ENCODE peak calls at places on chromosomes 2 and 18, in seven cellular contexts. D is IMR-90, U is neuronal stem cell, I is mesendoderm, W is trophoblast cell, Y is mesenchymal stem cell, T is H1. B is an unnamed sample.

GRCh38 chr2:219406861-219407230 is 11.3 kb upstream of the DES start:
- DNase-seq in U (no peak), W (no peak), I (peak), T (no peak), Y (peak), D (peak), B (no peak)

GRCh38 chr18:41576643-41577042 is 378.4 kb upstream of the PIK3C3 start:
- DNase-seq in T (no peak), W (no peak), I (peak), Y (no peak), U (peak), D (no peak), B (no peak)

GRCh38 chr18:45775241-45775676 is 50.2 kb upstream of the SIGLEC15 start:
- DNase-seq in Y (peak), U (no peak), I (peak), D (peak), T (no peak), W (peak), B (peak)

GRCh38 chr2:24508878-24509277 is 17.8 kb downstream of the NCOA1 start:
- DNase-seq in W (no peak), T (no peak), I (no peak), U (no peak), D (no peak), Y (peak), B (no peak)

GRCh38 chr2:30331038-30331437 is 99.7 kb downstream of the LBH start:
- DNase-seq in T (no peak), D (no peak), W (no peak), Y (no peak), I (no peak), U (no peak), B (no peak)

GRCh38 chr2:30894498-30895119 is 87.4 kb upstream of the CAPN13 start:
- DNase-seq in D (no peak), U (no peak), I (no peak), Y (no peak), T (no peak), W (no peak), B (no peak)

GRCh38 chr2:180622122-180622918 is 358.1 kb upstream of the UBE2E3 start:
- DNase-seq in T (no peak), Y (peak), D (peak), U (no peak), I (no peak), W (no peak), B (no peak)

GRCh38 chr2:55088400-55088799 is 38.1 kb upstream of the RTN4 start:
- DNase-seq in W (no peak), Y (no peak), U (no peak), T (no peak), I (no peak), D (peak), B (no peak)

GRCh38 chr18:32446780-32447179 is 23.9 kb downstream of the GAREM1 start:
- DNase-seq in T (no peak), W (no peak), D (no peak), U (no peak), I (no peak), Y (no peak), B (no peak)

GRCh38 chr18:59823611-59824195 is 76.1 kb upstream of the PMAIP1 start:
- DNase-seq in D (peak), U (peak), W (peak), I (peak), T (peak), Y (peak), B (peak)

GRCh38 chr18:6876646-6877045 is 147.1 kb downstream of the ARHGAP28 start:
- DNase-seq in W (no peak), U (no peak), D (peak), T (no peak), I (no peak), Y (peak), B (no peak)

GRCh38 chr2:85800576-85800975 is 46.8 kb downstream of the ATOH8 start:
- DNase-seq in Y (no peak), T (no peak), U (no peak), D (no peak), W (no peak), I (no peak), B (no peak)

GRCh38 chr18:9038277-9038871 is 64.1 kb upstream of the NDUFV2 start:
- DNase-seq in I (peak), U (no peak), D (peak), T (no peak), Y (peak), W (peak), B (no peak)

GRCh38 chr2:205680067-205680466 is 2.2 kb upstream of the NRP2 start:
- DNase-seq in W (peak), Y (peak), U (peak), I (peak), T (peak), D (peak), B (peak)

DNA sequence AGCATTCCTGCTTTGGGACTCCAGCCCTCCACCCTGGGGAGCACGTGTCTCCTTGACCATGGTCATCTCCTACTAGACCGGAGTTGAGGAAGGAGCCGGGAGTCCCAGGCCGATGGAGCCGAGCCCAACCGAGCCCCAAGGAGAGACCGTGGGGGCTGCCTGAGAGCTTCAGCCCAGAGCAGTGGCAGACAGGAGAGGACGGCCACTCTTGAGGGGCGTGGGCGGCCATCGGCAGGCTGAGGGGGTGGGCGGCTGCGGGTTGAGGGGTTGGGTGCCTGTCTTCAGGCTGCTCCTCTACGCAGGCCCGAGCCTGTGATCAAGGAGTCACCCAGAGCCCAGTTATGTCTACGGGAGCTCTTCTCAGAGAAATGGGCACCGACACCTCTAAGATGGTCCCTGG is 158.7 kb downstream of the PXDN start:
- DNase-seq in W (no peak), I (no peak), T (no peak), D (no peak), Y (no peak), U (no peak), B (no peak)
- H3K18ac ChIP-seq in W (no peak), I (no peak), T (no peak), D (no peak), Y (no peak), U (peak), B (no peak)

DNA sequence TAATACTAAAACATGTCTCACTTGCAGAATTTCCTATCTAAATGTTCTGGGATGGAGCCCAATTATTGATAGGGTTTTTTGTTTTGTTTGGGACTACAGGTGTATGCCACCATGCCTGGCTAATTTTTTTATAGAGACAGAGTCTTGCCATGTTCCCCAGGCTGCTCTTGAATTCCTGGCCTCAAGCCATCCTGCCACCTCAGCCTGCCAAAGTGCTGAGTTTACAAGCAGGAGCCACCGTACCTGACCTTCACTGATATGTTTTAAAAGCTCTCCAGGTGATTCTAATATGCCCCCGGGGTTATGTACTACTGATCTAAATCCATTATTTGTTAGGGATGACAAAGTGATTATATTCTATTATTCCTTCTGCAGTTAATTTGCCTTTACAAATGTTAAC is 2.2 kb downstream of the ELAC1 start:
- DNase-seq in D (no peak), T (no peak), Y (no peak), I (no peak), W (no peak), U (no peak), B (no peak)
- H3K18ac ChIP-seq in D (no peak), T (no peak), Y (no peak), I (no peak), W (no peak), U (no peak), B (no peak)

GRCh38 chr2:157318884-157319283 is 6.7 kb downstream of the ERMN start:
- DNase-seq in W (no peak), U (no peak), I (no peak), T (no peak), D (no peak), Y (no peak), B (no peak)
- H3K18ac ChIP-seq in W (no peak), U (no peak), I (no peak), T (no peak), D (no peak), Y (no peak), B (no peak)

GRCh38 chr2:15485949-15486348 is 75.2 kb downstream of the NBAS start:
- DNase-seq in D (no peak), I (no peak), Y (no peak), U (no peak), T (no peak), W (no peak), B (no peak)

GRCh38 chr2:15481000-15481399 is 80.1 kb downstream of the NBAS start:
- DNase-seq in D (no peak), T (no peak), Y (no peak), I (no peak), U (no peak), W (no peak), B (no peak)

DNA sequence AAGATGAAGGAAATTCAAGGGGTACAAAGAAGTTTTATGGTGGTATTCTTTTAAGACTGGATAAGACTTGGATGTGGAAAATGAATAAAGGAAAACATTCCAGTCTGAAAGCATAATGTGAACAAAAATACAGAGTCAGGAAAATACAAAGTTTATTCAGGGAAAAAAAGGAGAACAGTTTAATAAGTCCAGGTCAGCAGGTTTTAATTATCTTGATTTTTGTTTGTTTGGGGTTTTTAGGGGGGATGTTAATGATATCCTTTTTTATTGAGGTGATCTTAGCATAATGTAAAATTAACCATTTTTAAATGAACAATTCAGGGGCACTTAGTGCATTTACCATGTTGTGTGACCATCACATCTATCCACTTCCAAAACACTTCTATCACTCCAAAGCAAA is 80.6 kb downstream of the NBAS start:
- DNase-seq in T (no peak), I (no peak), W (no peak), D (no peak), U (no peak), Y (no peak), B (no peak)
- H3K18ac ChIP-seq in T (no peak), I (no peak), W (no peak), D (no peak), U (no peak), Y (no peak), B (no peak)

DNA sequence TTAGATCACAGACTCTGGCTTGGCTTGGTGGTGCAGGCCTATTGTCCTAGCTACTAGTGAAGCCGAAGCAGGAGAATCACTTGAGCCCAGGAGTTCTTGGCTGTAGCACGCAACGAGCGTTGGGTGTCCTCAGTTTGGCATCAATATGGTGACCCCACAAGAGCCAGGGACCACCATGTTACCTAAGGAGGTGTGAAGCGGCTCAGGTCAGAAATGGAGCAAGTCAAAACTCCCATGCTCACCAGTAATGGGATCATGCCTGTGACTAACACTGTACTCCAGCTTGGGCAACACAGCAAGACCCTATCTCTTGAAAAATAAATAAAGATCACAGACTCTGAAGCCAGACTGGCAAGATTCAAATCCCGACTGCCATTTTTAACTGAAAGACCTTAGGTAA is 1.7 kb upstream of the NOL10 start:
- DNase-seq in Y (no peak), I (no peak), D (no peak), W (no peak), U (no peak), T (no peak), B (no peak)
- H3K18ac ChIP-seq in Y (no peak), I (no peak), D (no peak), W (no peak), U (no peak), T (no peak), B (no peak)

DNA sequence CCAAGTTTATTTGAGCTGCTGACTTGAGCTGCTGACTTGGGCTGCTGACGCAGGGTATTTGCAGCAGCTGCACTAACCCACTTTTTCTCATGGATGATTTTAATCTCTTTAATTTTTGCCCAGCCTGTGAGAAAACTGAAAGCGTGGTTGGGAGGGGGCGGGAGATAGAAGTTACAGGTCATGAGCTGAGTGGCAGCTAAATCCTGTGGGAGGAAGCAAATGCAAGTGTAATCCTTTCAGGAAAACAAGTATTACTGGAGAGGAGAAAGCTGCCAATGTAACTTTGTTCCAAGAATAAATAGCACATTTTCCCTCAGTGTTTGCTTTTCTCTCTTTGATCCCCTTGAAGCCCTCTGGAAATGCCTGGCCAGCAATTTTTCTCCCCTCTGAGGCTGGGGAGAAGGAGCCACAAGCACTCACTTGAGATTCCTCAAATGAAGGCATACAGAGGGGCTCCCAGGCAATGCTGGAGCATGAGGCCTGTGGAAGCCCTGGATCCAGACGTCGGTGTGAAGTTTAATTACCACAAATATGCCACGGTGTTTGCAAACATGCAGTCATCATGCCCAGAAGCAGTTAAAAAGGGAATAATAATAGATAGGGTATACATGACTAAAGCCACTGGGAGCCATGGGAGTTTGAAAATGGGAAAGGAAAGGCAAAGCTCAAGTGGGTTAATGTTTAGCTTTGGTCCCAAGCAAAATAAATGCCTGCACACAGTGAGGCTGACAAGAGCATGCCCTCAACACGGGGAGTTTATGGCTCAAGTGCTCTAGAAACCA is 10.4 kb upstream of the EVA1A start:
- DNase-seq in U (no peak), I (no peak), W (no peak), Y (peak), D (peak), T (no peak), B (no peak)
- H3K18ac ChIP-seq in U (no peak), I (no peak), W (no peak), Y (no peak), D (no peak), T (no peak), B (no peak)